ENCODE peak calls at places on chromosomes 2 and 18, in four cellular contexts. P is psoas muscle, Y is heart left ventricle, R is body of pancreas. C is an unnamed sample.

GRCh38 chr2:56465491-56465890 is 281.7 kb downstream of the CCDC85A start:
- DNase-seq in P (no peak), R (no peak), Y (no peak), C (no peak)

GRCh38 chr2:3201296-3201695 is 176.3 kb downstream of the EIPR1 start:
- DNase-seq in R (no peak), Y (no peak), P (no peak), C (no peak)

GRCh38 chr18:50128506-50129271 is 66.3 kb downstream of the MYO5B start:
- DNase-seq in R (peak; percentile 39), P (no peak), Y (no peak), C (peak; percentile 15)

GRCh38 chr2:61978522-61978921 is 73.0 kb downstream of the COMMD1 start:
- DNase-seq in P (no peak), Y (peak; percentile 66), R (peak; percentile 51), C (peak; percentile 21)

GRCh38 chr2:28981016-28981441 is at the start of gene TOGARAM2:
- DNase-seq in Y (no peak), P (no peak), R (peak; percentile 55), C (no peak)

GRCh38 chr18:75276813-75277628 is 66.4 kb downstream of the TSHZ1 start:
- DNase-seq in R (no peak), Y (no peak), P (no peak), C (no peak)

GRCh38 chr2:162073776-162074578 is at the start of gene DPP4:
- DNase-seq in R (peak; percentile 59), Y (peak; percentile 38), P (peak; percentile 36), C (peak; percentile 71)

GRCh38 chr18:72868666-72869661 is 1.2 kb upstream of the NETO1 start:
- DNase-seq in Y (no peak), P (no peak), R (no peak), C (no peak)

GRCh38 chr2:224910535-224910934 is 131.7 kb downstream of the DOCK10 start:
- DNase-seq in P (no peak), Y (no peak), R (no peak), C (no peak)

GRCh38 chr2:72134997-72135800 is 12.5 kb downstream of the CYP26B1 start:
- DNase-seq in Y (no peak), R (no peak), P (no peak), C (no peak)

GRCh38 chr2:174120346-174120745 is 128.0 kb downstream of the OLA1 start:
- DNase-seq in R (no peak), P (no peak), Y (no peak), C (no peak)

GRCh38 chr2:190136259-190136658 is 73.7 kb upstream of the MSTN start:
- DNase-seq in Y (no peak), P (no peak), R (no peak), C (no peak)

GRCh38 chr2:229032596-229033234 is 238.4 kb downstream of the PID1 start:
- DNase-seq in R (no peak), P (no peak), Y (no peak), C (no peak)

GRCh38 chr2:29627366-29627765 is 294.0 kb downstream of the ALK start:
- DNase-seq in Y (no peak), P (no peak), R (no peak), C (no peak)

GRCh38 chr2:231910771-231911170 is 15.4 kb downstream of the NPPC start:
- DNase-seq in R (no peak), P (no peak), Y (no peak), C (no peak)

GRCh38 chr18:54888933-54889332 is 60.7 kb downstream of the RAB27B start:
- DNase-seq in P (no peak), Y (no peak), R (no peak), C (no peak)

GRCh38 chr2:24491626-24492282 is 700 bp downstream of the NCOA1 start:
- DNase-seq in P (peak; percentile 66), R (peak; percentile 50), Y (peak; percentile 76), C (peak; percentile 68)

GRCh38 chr2:72940786-72941185 is 23.5 kb downstream of the EMX1 start:
- DNase-seq in R (no peak), Y (no peak), P (no peak), C (no peak)

GRCh38 chr2:240997141-240997855 is 1.1 kb upstream of the SNED1 start:
- DNase-seq in R (peak; percentile 7), P (peak; percentile 37), Y (peak; percentile 23), C (no peak)

GRCh38 chr18:60070631-60071030 is 170.8 kb downstream of the PMAIP1 start:
- DNase-seq in P (no peak), Y (no peak), R (no peak), C (no peak)

GRCh38 chr2:171957061-171957460 is 34.8 kb downstream of the HAT1 start:
- DNase-seq in P (no peak), R (no peak), Y (no peak), C (no peak)

GRCh38 chr2:17710547-17711248 is 42.9 kb downstream of the SMC6 start:
- DNase-seq in Y (no peak), P (no peak), R (no peak), C (no peak)

GRCh38 chr2:15010346-15010745 is 377.8 kb downstream of the LRATD1 start:
- DNase-seq in Y (no peak), R (no peak), P (no peak), C (no peak)

GRCh38 chr2:240789501-240790369 is 30.3 kb downstream of the KIF1A start:
- DNase-seq in P (peak; percentile 7), R (no peak), Y (no peak), C (no peak)

GRCh38 chr2:162092656-162093556 is 18.9 kb upstream of the DPP4 start:
- DNase-seq in P (peak; percentile 76), Y (peak; percentile 53), R (peak; percentile 44), C (no peak)

GRCh38 chr2:72538486-72538885 is 287.3 kb downstream of the EXOC6B start:
- DNase-seq in P (no peak), Y (no peak), R (no peak), C (no peak)

GRCh38 chr2:215437614-215438013 is 1.7 kb upstream of the FN1 start:
- DNase-seq in R (no peak), Y (no peak), P (no peak), C (no peak)

GRCh38 chr2:95391641-95392310 is 10.7 kb upstream of the FAHD2A start:
- DNase-seq in P (no peak), R (peak; percentile 82), Y (no peak), C (no peak)

GRCh38 chr2:69798466-69798908 is 31.0 kb upstream of the GMCL1 start:
- DNase-seq in R (no peak), P (peak; percentile 17), Y (peak; percentile 21), C (no peak)

GRCh38 chr18:36158261-36158867 is 28.7 kb downstream of the ELP2 start:
- DNase-seq in P (no peak), R (no peak), Y (no peak), C (no peak)

GRCh38 chr2:222532315-222532714 is 108.0 kb downstream of the SGPP2 start:
- DNase-seq in R (no peak), Y (no peak), P (no peak), C (no peak)

GRCh38 chr2:47189635-47190034 is 34.5 kb upstream of the STPG4 start:
- DNase-seq in Y (no peak), R (no peak), P (no peak), C (no peak)

GRCh38 chr2:23669413-23670244 is 257.3 kb downstream of the ATAD2B start:
- DNase-seq in Y (peak; percentile 82), P (peak; percentile 73), R (peak; percentile 69), C (no peak)

GRCh38 chr2:48589170-48589767 is 28.4 kb upstream of the GTF2A1L start:
- DNase-seq in R (peak; percentile 32), Y (peak; percentile 35), P (peak; percentile 17), C (no peak)

GRCh38 chr2:215833531-215834162 is 179.7 kb downstream of the MREG start:
- DNase-seq in Y (no peak), R (no peak), P (no peak), C (no peak)

GRCh38 chr2:97957432-97958183 is 38.1 kb downstream of the TMEM131 start:
- DNase-seq in P (no peak), R (no peak), Y (no peak), C (no peak)

GRCh38 chr2:29314816-29315571 is 199.8 kb downstream of the CLIP4 start:
- DNase-seq in Y (no peak), P (no peak), R (peak; percentile 20), C (peak; percentile 69)

GRCh38 chr2:238469155-238469554 is 42.4 kb downstream of the ASB1 start:
- DNase-seq in R (no peak), P (no peak), Y (no peak), C (no peak)

GRCh38 chr2:200305797-200306718 is at the start of gene SPATS2L:
- DNase-seq in R (peak; percentile 75), P (peak; percentile 83), Y (peak; percentile 88), C (peak; percentile 80)
- TF ChIP-seq CTCF in R (peak; percentile 23), P (peak; percentile 9), Y (no peak), C (no peak)

DNA sequence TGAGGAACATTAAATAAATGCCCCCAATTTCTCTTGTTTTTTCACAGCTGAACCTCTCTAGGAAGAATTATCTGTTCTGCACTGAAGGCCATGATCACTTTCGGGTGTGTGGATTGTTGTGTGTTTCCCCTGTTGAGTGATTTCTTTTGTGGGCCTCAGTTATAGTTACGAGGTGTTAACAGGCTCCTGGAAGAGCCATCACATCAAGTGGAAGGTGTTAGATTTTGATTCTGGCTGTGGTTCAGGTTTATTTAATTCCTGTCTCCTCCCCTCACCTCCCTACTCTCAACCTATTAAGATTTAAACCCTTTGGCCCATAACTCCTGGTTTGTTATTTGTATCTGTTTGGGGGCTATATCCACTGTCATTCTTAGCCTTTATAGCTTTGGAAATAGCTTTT is 182.8 kb downstream of the AGPS start:
- DNase-seq in R (no peak), Y (no peak), P (no peak), C (no peak)
- H3K36me3 ChIP-seq in R (no peaks in the 10 kb centered on the region), Y (no peaks in the 10 kb centered on the region), P (no peaks in the 10 kb centered on the region), C (no peaks in the 10 kb centered on the region)

DNA sequence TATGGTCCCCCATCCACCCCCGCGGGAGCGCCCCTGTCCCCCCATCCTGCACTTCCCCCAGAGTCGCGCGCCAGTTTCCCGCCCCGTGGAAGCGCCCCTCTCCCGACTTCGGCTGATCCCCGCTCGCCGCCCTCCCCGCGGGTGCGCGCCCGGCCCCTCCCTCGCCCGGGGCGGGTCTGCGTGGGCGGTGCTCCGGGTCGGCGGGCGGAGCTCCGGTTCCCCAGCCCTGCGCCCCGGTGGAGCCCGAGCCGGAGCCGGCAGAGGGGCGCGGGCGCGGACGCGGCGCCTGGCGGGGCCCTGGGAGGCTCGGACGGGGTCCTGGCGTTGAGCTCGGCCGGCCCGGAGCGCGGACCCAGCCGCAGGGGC is at the start of gene SNTG2:
- DNase-seq in P (no peak), Y (peak; percentile 40), R (peak; percentile 42), C (no peak)
- H3K4me3 ChIP-seq in P (peak within 1 kb of the TSS; percentile 63), Y (peak within 1 kb of the TSS; percentile 57), R (peak within 1 kb of the TSS; percentile 49), C (peak within 1 kb of the TSS; percentile 31)

DNA sequence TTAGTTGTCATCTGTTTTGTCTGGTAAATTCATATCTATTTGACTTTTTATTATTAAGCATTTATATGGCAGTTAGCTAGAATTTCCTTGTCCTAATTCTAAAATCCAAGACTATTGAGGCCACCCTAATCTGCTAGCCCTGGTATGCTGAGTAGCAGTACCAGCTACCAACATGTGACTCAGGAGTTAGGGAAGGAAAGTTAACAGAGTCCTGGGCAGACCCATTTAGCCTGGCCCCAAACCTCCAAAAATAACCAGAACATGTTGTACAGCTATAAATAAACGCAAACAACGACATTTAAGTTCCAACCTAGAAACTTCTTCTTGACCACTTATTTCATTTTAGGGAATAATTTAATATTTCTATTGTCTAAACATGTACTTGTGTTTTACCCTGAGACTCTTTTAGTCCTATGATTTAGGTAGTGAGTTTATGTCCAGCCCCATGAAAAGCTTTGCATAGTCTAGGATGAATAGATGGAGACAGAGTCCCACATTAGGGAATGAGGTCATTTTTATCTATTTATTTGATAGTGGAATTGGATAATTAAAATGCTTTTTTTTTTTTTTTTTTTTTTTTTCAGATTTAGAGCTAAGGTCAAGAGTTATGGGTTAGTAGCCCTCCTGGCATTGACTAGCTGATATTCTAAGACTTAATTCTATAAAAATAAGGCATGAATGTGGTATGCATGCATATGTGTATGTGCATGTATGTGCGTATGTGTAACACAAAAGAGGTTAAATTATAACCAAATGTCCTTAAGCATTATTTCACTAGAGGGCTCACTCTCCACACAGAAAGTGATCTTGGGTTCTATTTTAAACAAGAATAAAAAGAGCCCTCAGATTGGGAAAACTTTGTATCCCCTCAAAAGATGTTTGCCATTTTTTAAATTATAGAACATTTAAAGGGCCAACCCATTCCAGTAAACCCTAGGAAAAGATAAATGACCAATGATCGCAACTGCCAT is 160.0 kb upstream of the MAPRE2 start:
- DNase-seq in R (no peak), P (no peak), Y (no peak), C (no peak)
- TF ChIP-seq CTCF in R (peak; percentile 13), P (peak; percentile 42), Y (peak; percentile 12), C (no peak)